ENCODE peak calls at places on chromosomes 2 and 18, in five cellular contexts. O is H1, X is GM23338, U is endothelial cell of umbilical vein, N is HCT116. D is an unnamed sample.

GRCh38 chr2:196201229-196201998 is 30.0 kb upstream of the STK17B start:
- DNase-seq in O (no peak), X (no peak), U (peak), N (no peak), D (no peak)

GRCh38 chr18:79394438-79395307 is 1.1 kb upstream of the NFATC1 start:
- DNase-seq in O (no peak), X (no peak), U (peak), N (no peak), D (peak)

GRCh38 chr2:100707016-100707947 is 112.7 kb upstream of the NPAS2 start:
- DNase-seq in O (no peak), X (no peak), U (no peak), N (no peak), D (no peak)

GRCh38 chr2:85760371-85760770 is 6.6 kb downstream of the ATOH8 start:
- DNase-seq in O (no peak), X (no peak), U (peak), N (no peak), D (no peak)

GRCh38 chr2:181426687-181427086 is 30.5 kb upstream of the ITGA4 start:
- DNase-seq in O (no peak), X (no peak), U (no peak), N (no peak), D (no peak)

GRCh38 chr2:84821806-84822205 is 59.1 kb downstream of the TRABD2A start:
- DNase-seq in O (no peak), X (no peak), U (no peak), N (no peak), D (no peak)

GRCh38 chr2:105397959-105398521 is 811 bp downstream of the FHL2 start:
- DNase-seq in O (no peak), X (no peak), U (peak), N (no peak), D (no peak)

GRCh38 chr2:240151477-240152031 is 11.1 kb upstream of the OTOS start:
- DNase-seq in O (no peak), X (no peak), U (no peak), N (no peak), D (no peak)

GRCh38 chr2:70986499-70987189 is 8.0 kb downstream of the TEX261 start:
- DNase-seq in O (no peak), X (no peak), U (no peak), N (no peak), D (no peak)

GRCh38 chr2:173451137-173451536 is 96.5 kb downstream of the CDCA7 start:
- DNase-seq in O (no peak), X (no peak), U (no peak), N (no peak), D (no peak)

GRCh38 chr2:236161082-236161462 is 7.1 kb downstream of the GBX2 start:
- DNase-seq in O (no peak), X (peak), U (no peak), N (no peak), D (no peak)

GRCh38 chr2:1914541-1915165 is 170.3 kb upstream of the PXDN start:
- DNase-seq in O (no peak), X (no peak), U (no peak), N (no peak), D (no peak)

GRCh38 chr18:77433076-77433475 is 183.4 kb downstream of the GALR1 start:
- DNase-seq in O (no peak), X (no peak), U (no peak), N (no peak), D (no peak)

GRCh38 chr2:6822394-6822793 is 43.3 kb downstream of the CMPK2 start:
- DNase-seq in O (no peak), X (no peak), U (no peak), N (no peak), D (no peak)

GRCh38 chr2:232530626-232531260 is 4.8 kb downstream of the CHRND start:
- DNase-seq in O (no peak), X (no peak), U (no peak), N (no peak), D (no peak)

GRCh38 chr2:241593271-241593670 is 34.7 kb downstream of the BOK start:
- DNase-seq in O (no peak), X (no peak), U (no peak), N (no peak), D (no peak)

GRCh38 chr2:145563752-145564615 is 1044.1 kb upstream of the ZEB2 start:
- DNase-seq in O (no peak), X (no peak), U (peak), N (no peak), D (no peak)
- TF ChIP-seq POLR2AphosphoS5 in O (no peak), X (no peak), U (no peak), N (no peak), D (no peak)

DNA sequence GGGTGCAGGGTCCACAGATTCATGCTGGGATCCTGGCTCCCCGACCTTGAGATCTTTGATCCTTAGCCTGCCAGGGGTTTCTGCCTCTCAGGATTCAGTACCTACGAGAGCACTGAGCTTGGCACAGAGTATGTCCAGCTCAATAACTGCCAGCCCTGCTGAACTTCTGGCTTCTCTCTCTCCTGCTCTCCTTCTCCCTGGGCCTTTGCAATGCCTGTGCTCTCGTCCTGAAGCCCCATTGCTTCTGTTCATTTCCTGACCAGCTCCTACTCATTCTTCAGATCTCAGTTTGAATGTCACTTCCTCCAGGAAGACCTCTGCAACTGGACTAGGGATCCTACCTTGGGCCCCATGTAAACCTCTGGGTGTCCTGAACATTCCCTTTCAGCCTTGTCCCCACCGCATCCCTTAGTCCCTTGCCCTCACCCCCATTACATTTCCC is 113.8 kb upstream of the HAAO start:
- DNase-seq in O (no peak), X (no peak), U (no peak), N (no peak), D (no peak)
- H3K4me3 ChIP-seq in O (no peak), X (no peak), U (no peak), N (no peak), D (peak)

DNA sequence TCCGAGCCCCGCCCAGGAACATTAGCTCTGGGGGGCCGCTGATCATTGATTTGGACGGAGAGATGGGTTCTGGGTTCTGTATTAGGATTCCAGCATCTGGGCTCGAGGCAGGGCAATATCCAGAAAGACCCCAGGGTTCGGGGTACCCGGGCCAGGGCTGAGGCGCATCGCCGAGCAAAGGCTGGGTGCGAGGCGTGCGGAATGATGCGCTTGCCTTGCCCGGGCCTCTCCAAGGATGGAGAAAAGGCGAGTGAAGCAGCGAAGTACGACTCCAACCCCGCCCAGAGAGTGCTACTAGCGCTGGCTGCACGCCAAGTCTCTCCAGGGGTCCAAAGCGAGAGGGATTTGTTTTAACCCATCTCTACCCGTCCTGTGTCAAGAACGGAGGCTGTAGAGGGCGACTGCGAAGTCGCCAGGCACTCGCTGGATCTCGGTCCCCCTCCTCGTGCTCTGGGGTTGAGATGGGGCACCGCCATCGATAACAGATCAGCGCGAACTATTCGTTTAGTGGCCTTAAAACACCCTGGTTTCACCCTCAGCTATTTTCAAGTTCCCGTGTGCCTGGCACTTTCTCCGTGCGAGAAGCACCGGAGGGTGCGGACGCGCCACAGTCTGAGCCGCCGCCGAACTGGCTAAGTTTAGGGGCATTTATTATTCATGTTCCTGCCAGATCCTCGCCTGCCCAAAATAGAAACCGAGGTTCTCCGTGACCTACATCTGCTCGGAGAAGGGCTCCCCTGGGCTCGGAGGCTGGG is 1.9 kb downstream of the ADCYAP1 start:
- DNase-seq in O (peak), X (peak), U (no peak), N (no peak), D (no peak)
- TF ChIP-seq EZH2 in O (peak), X (peak), U (peak), N (no peak), D (no peak)

GRCh38 chr2:226115832-226116200 is 683.8 kb downstream of the IRS1 start:
- DNase-seq in O (no peak), X (peak), U (no peak), N (no peak), D (no peak)

GRCh38 chr2:226116346-226116745 is 683.3 kb downstream of the IRS1 start:
- DNase-seq in O (no peak), X (no peak), U (no peak), N (no peak), D (no peak)

GRCh38 chr2:226114436-226114835 is 685.2 kb downstream of the IRS1 start:
- DNase-seq in O (no peak), X (no peak), U (no peak), N (peak), D (no peak)

GRCh38 chr2:226117506-226118065 is 682.0 kb downstream of the IRS1 start:
- DNase-seq in O (no peak), X (no peak), U (no peak), N (no peak), D (no peak)

DNA sequence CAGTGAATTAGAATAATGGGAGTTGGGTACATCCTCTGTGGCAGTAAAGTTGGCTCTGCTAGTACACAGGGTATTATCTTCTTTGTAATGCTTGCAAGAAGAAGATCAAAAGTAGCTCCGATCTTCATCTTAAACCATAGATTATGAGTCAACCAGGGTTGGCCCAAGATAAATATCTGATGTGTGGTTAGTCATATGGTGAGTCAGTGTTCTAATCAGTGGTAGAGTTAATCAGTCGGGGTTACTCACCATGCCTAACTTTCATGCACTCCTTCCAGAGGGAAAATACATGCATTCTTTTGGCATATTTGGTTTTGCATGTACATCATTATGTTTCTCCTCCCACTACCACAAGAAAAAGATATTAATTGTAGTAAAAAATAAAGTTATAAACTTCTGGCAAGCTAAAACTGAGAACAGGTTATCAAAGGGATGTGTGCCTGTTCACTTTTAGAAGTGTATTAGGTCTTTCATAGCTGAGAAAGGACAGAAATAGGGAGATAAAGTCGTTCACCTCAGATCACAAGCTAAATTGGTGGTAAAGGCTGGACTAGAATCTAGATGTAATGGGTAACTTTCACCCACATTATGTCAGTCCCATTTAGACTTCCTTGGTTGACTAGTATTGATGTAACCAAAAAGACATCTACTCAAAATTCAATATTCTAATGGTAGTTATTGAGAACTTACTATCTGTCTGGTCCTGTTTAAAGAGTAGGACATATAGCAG is 684.4 kb downstream of the IRS1 start:
- DNase-seq in O (no peak), X (no peak), U (peak), N (peak), D (no peak)
- TF ChIP-seq POLR2AphosphoS5 in O (no peak), X (no peak), U (peak), N (peak), D (no peak)

GRCh38 chr2:98294711-98295110 is 51.5 kb upstream of the CNGA3 start:
- DNase-seq in O (no peak), X (no peak), U (peak), N (no peak), D (no peak)
- H3K4me3 ChIP-seq in O (no peak), X (no peak), U (peak), N (no peak), D (no peak)